ENCODE peak calls at places on chromosomes 2 and 18, in five cellular contexts. One of them, this sample, is unnamed.

GRCh38 chr2:201704536-201704935 is 6.1 kb upstream of the MPP4 start:
- DNase-seq in HL-60: no peak
- DNase-seq in stomach: no peak
- DNase-seq in GM23338: no peak
- DNase-seq in HCT116: no peak
- DNase-seq in this sample: no peak

GRCh38 chr2:38619458-38620164 is 16.9 kb upstream of the HNRNPLL start:
- DNase-seq in HL-60: no peak
- DNase-seq in stomach: no peak
- DNase-seq in GM23338: no peak
- DNase-seq in HCT116: no peak
- DNase-seq in this sample: no peak

GRCh38 chr2:240405654-240406313 is 29.7 kb upstream of the GPC1 start:
- DNase-seq in HL-60: no peak
- DNase-seq in stomach: peak
- DNase-seq in GM23338: no peak
- DNase-seq in HCT116: no peak
- DNase-seq in this sample: peak

GRCh38 chr18:35143615-35144596 is 96.9 kb upstream of the ZNF397 start:
- DNase-seq in HL-60: no peak
- DNase-seq in stomach: peak
- DNase-seq in GM23338: peak
- DNase-seq in HCT116: peak
- DNase-seq in this sample: peak

GRCh38 chr2:33240178-33240577 is 236.3 kb upstream of the RASGRP3 start:
- DNase-seq in HL-60: no peak
- DNase-seq in stomach: no peak
- DNase-seq in GM23338: no peak
- DNase-seq in HCT116: no peak
- DNase-seq in this sample: no peak

GRCh38 chr18:49862656-49863385 is 49.5 kb upstream of the ACAA2 start:
- DNase-seq in HL-60: no peak
- DNase-seq in stomach: no peak
- DNase-seq in GM23338: no peak
- DNase-seq in HCT116: no peak
- DNase-seq in this sample: no peak

GRCh38 chr18:50836521-50836957 is 16.7 kb upstream of the MRO start:
- DNase-seq in HL-60: peak
- DNase-seq in stomach: no peak
- DNase-seq in GM23338: no peak
- DNase-seq in HCT116: no peak
- DNase-seq in this sample: no peak

GRCh38 chr2:61165946-61166345 is 4.0 kb downstream of the C2orf74 start:
- DNase-seq in HL-60: no peak
- DNase-seq in stomach: no peak
- DNase-seq in GM23338: no peak
- DNase-seq in HCT116: no peak
- DNase-seq in this sample: no peak

GRCh38 chr2:166411473-166412230 is 35.9 kb upstream of the SCN9A start:
- DNase-seq in HL-60: no peak
- DNase-seq in stomach: no peak
- DNase-seq in GM23338: no peak
- DNase-seq in HCT116: peak
- DNase-seq in this sample: no peak

GRCh38 chr2:42503291-42503690 is 9.5 kb upstream of the KCNG3 start:
- DNase-seq in HL-60: no peak
- DNase-seq in stomach: no peak
- DNase-seq in GM23338: peak
- DNase-seq in HCT116: no peak
- DNase-seq in this sample: peak

GRCh38 chr2:86223098-86223681 is 23.9 kb downstream of the MRPL35 start:
- DNase-seq in HL-60: no peak
- DNase-seq in stomach: peak
- DNase-seq in GM23338: no peak
- DNase-seq in HCT116: no peak
- DNase-seq in this sample: peak

GRCh38 chr2:160394153-160394552 is 99.5 kb downstream of the RBMS1 start:
- DNase-seq in HL-60: no peak
- DNase-seq in stomach: no peak
- DNase-seq in GM23338: no peak
- DNase-seq in HCT116: no peak
- DNase-seq in this sample: no peak

GRCh38 chr2:105344704-105345345 is 7.5 kb downstream of the C2orf49 start:
- DNase-seq in HL-60: no peak
- DNase-seq in stomach: no peak
- DNase-seq in GM23338: peak
- DNase-seq in HCT116: no peak
- DNase-seq in this sample: no peak

GRCh38 chr2:212919238-212919637 is 232.2 kb downstream of the IKZF2 start:
- DNase-seq in HL-60: no peak
- DNase-seq in stomach: no peak
- DNase-seq in GM23338: no peak
- DNase-seq in HCT116: no peak
- DNase-seq in this sample: no peak

GRCh38 chr2:201215963-201216362 is 33.0 kb downstream of the CASP10 start:
- DNase-seq in HL-60: no peak
- DNase-seq in stomach: no peak
- DNase-seq in GM23338: no peak
- DNase-seq in HCT116: no peak
- DNase-seq in this sample: no peak

GRCh38 chr2:215507836-215508235 is 72.0 kb upstream of the FN1 start:
- DNase-seq in HL-60: no peak
- DNase-seq in stomach: no peak
- DNase-seq in GM23338: no peak
- DNase-seq in HCT116: no peak
- DNase-seq in this sample: no peak

GRCh38 chr2:11342561-11343343 is 1.7 kb downstream of the ROCK2 start:
- DNase-seq in HL-60: no peak
- DNase-seq in stomach: no peak
- DNase-seq in GM23338: no peak
- DNase-seq in HCT116: peak
- DNase-seq in this sample: no peak

GRCh38 chr18:11040359-11040758 is 109.0 kb downstream of the PIEZO2 start:
- DNase-seq in HL-60: no peak
- DNase-seq in stomach: no peak
- DNase-seq in GM23338: no peak
- DNase-seq in HCT116: no peak
- DNase-seq in this sample: no peak

GRCh38 chr2:157603203-157603602 is 25.5 kb downstream of the ACVR1C start:
- DNase-seq in HL-60: no peak
- DNase-seq in stomach: no peak
- DNase-seq in GM23338: no peak
- DNase-seq in HCT116: no peak
- DNase-seq in this sample: no peak

GRCh38 chr2:86045541-86045940 is 60.1 kb downstream of the POLR1A start:
- DNase-seq in HL-60: no peak
- DNase-seq in stomach: no peak
- DNase-seq in GM23338: no peak
- DNase-seq in HCT116: no peak
- DNase-seq in this sample: no peak

GRCh38 chr2:185638771-185639170 is 99.8 kb upstream of the FSIP2 start:
- DNase-seq in HL-60: no peak
- DNase-seq in stomach: no peak
- DNase-seq in GM23338: no peak
- DNase-seq in HCT116: no peak
- DNase-seq in this sample: no peak

GRCh38 chr2:55776966-55777365 is 83.3 kb upstream of the PNPT1 start:
- DNase-seq in HL-60: no peak
- DNase-seq in stomach: no peak
- DNase-seq in GM23338: no peak
- DNase-seq in HCT116: no peak
- DNase-seq in this sample: no peak

DNA sequence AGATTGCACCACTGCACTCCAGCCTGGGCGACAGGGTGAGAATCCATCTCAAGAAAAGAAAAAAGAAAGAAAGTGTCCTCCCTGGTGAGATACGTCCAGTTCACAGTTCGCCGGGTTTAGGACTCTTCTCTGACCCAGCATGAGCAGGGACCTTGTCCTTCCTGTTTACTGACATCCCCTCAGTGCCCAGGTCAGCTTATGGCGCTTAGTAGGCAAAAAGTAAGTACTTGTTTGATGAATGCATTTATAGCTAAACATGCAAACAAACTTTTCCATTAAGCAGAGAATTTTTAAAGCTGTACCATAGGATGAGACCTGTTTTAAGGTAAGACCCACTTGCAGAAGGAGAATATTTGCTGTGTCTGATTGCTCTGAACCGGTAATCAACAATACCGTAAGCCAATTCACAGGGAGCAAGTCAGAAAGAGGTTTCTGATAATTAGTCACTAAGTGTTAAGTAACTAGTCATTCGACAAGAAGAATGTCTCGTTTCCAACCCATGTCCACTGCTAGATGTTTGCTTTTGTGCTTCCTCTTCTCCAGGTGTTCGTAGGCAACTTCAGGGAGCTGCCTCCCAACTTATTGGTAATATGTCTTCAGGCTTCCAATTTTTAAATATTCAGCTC is 40.0 kb downstream of the MOGAT1 start:
- DNase-seq in HL-60: no peak
- DNase-seq in stomach: no peak
- DNase-seq in GM23338: no peak
- DNase-seq in HCT116: no peak
- DNase-seq in this sample: no peak
- H3K27ac ChIP-seq in HL-60: no peak
- H3K27ac ChIP-seq in stomach: no peak
- H3K27ac ChIP-seq in GM23338: no peak
- H3K27ac ChIP-seq in HCT116: no peak
- H3K27ac ChIP-seq in this sample: no peak

GRCh38 chr2:159362816-159363251 is 76.3 kb upstream of the WDSUB1 start:
- DNase-seq in HL-60: peak
- DNase-seq in stomach: no peak
- DNase-seq in GM23338: no peak
- DNase-seq in HCT116: no peak
- DNase-seq in this sample: no peak
- TF ChIP-seq POLR2AphosphoS5 in HL-60: no peak
- TF ChIP-seq POLR2AphosphoS5 in stomach: no peak
- TF ChIP-seq POLR2AphosphoS5 in GM23338: no peak
- TF ChIP-seq POLR2AphosphoS5 in HCT116: no peak
- TF ChIP-seq POLR2AphosphoS5 in this sample: no peak

GRCh38 chr2:98563394-98563793 is 44.9 kb downstream of the COA5 start:
- DNase-seq in HL-60: no peak
- DNase-seq in stomach: no peak
- DNase-seq in GM23338: no peak
- DNase-seq in HCT116: no peak
- DNase-seq in this sample: no peak
- H3K27ac ChIP-seq in HL-60: no peak
- H3K27ac ChIP-seq in stomach: no peak
- H3K27ac ChIP-seq in GM23338: no peak
- H3K27ac ChIP-seq in HCT116: no peak
- H3K27ac ChIP-seq in this sample: no peak

GRCh38 chr2:48586433-48586832 is 31.2 kb upstream of the GTF2A1L start:
- DNase-seq in HL-60: no peak
- DNase-seq in stomach: no peak
- DNase-seq in GM23338: no peak
- DNase-seq in HCT116: no peak
- DNase-seq in this sample: no peak
- TF ChIP-seq POLR2AphosphoS5 in HL-60: no peak
- TF ChIP-seq POLR2AphosphoS5 in stomach: no peak
- TF ChIP-seq POLR2AphosphoS5 in GM23338: no peak
- TF ChIP-seq POLR2AphosphoS5 in HCT116: no peak
- TF ChIP-seq POLR2AphosphoS5 in this sample: no peak

DNA sequence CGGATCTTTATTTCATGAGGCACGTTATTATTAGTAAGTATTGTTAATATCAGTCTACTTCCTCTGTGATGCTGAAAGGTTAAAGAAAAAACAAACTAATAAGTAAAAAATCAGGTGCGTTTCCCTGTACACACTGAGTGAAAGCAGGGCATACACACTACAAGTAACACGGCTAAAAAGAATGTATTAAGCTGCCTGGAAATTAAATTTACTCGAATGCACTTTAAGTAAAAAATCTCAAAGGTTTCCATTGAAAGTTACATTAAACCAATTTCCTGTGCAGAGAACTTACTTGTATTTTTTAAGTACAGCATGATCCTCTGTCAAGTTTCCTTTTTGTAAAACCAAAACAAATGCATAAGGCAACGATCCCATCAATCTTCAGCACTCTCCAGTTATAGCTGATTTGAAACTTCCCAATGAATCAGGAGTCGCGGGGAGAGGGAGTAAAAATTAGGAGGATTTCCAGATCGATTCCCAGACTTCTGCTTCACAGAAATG is 637 bp downstream of the BCL2 start:
- DNase-seq in HL-60: no peak
- DNase-seq in stomach: no peak
- DNase-seq in GM23338: no peak
- DNase-seq in HCT116: no peak
- DNase-seq in this sample: no peak
- H3K27ac ChIP-seq in HL-60: peak
- H3K27ac ChIP-seq in stomach: no peak
- H3K27ac ChIP-seq in GM23338: no peak
- H3K27ac ChIP-seq in HCT116: no peak
- H3K27ac ChIP-seq in this sample: peak

DNA sequence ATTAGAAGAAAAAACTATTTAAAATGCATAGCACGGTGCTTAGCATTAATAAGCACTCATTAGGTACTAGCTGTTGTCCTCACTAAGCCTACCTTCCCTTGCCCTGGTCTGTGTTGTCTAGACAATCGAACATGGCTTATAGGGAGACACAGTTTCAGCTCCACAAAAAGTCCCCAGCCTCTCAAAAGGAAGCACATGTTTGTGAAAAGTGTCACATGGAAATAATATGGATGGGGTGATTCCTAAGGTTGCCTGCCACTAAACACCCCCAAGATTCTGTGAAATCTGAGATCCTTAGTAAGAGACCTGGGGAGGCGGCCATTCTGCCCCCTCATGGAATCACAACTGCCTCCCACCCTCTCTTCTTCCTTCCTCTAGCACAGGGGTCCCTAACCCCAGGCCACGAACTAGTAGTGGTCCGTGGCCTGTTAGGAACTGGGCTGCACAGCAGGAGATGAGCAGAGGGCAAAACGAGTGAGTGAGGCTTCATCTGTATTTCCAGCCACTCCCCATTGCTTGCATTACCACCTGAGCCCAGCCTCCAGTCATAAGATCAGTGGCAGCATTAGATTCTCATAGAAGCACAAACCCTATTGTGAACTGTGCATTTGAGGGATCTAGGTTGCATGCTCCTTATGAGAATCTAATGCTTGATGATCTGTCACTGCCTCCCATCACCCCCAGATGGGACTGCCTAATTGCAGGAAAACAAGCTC is 59.6 kb upstream of the NDUFV2 start:
- DNase-seq in HL-60: no peak
- DNase-seq in stomach: no peak
- DNase-seq in GM23338: no peak
- DNase-seq in HCT116: no peak
- DNase-seq in this sample: no peak
- TF ChIP-seq POLR2AphosphoS5 in HL-60: no peak
- TF ChIP-seq POLR2AphosphoS5 in stomach: no peak
- TF ChIP-seq POLR2AphosphoS5 in GM23338: no peak
- TF ChIP-seq POLR2AphosphoS5 in HCT116: no peak
- TF ChIP-seq POLR2AphosphoS5 in this sample: no peak

DNA sequence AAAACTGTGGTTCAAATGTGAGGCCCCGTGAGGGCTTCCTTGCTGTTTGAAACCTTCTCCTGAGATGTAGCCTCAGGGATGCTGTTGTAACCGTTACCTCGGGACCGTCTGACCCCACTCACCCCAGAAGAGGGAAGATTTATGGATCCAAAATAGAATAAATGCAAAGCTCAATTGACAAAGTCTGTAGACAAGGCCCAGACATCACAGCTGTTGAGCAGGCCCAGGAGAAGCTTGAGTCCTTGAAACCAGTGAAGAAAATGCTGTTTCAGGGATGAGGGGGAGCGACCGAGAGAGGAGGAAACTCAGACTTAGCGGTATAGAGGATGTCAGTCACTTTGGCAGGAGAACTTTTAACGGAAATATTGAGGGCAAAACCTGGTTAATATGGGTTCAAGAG is 76.8 kb upstream of the RBM44 start:
- DNase-seq in HL-60: no peak
- DNase-seq in stomach: no peak
- DNase-seq in GM23338: no peak
- DNase-seq in HCT116: no peak
- DNase-seq in this sample: no peak
- H3K27ac ChIP-seq in HL-60: no peak
- H3K27ac ChIP-seq in stomach: no peak
- H3K27ac ChIP-seq in GM23338: peak
- H3K27ac ChIP-seq in HCT116: no peak
- H3K27ac ChIP-seq in this sample: peak